ENCODE peak calls at places on chromosome 11, in six cellular contexts. One of them, this sample, is unnamed. For H3K4me1, the result is how much of the 10 kb centered on the place peaks cover.

GRCh38 chr11:499201-500076 is 7.6 kb downstream of the RNH1 start:
- DNase-seq in fibroblast of lung: no peak
- DNase-seq in MM.1S: no peak
- DNase-seq in neural progenitor cell: no peak
- DNase-seq in trophoblast cell: no peak
- DNase-seq in tibial artery: no peak
- DNase-seq in this sample: peak

GRCh38 chr11:843818-844692 is 1.4 kb downstream of the TSPAN4 start:
- DNase-seq in fibroblast of lung: peak
- DNase-seq in MM.1S: no peak
- DNase-seq in neural progenitor cell: peak
- DNase-seq in trophoblast cell: peak
- DNase-seq in tibial artery: peak
- DNase-seq in this sample: peak

GRCh38 chr11:88293931-88294330 is 43.6 kb downstream of the CTSC start:
- DNase-seq in fibroblast of lung: peak
- DNase-seq in MM.1S: no peak
- DNase-seq in neural progenitor cell: no peak
- DNase-seq in trophoblast cell: no peak
- DNase-seq in tibial artery: no peak
- DNase-seq in this sample: no peak

GRCh38 chr11:111624602-111625001 is 22.4 kb downstream of the SIK2 start:
- DNase-seq in fibroblast of lung: no peak
- DNase-seq in MM.1S: no peak
- DNase-seq in neural progenitor cell: no peak
- DNase-seq in trophoblast cell: peak
- DNase-seq in tibial artery: no peak
- DNase-seq in this sample: no peak

GRCh38 chr11:46119352-46120216 is 1.7 kb downstream of the PHF21A start:
- DNase-seq in fibroblast of lung: peak
- DNase-seq in MM.1S: peak
- DNase-seq in neural progenitor cell: peak
- DNase-seq in trophoblast cell: peak
- DNase-seq in tibial artery: peak
- DNase-seq in this sample: peak

GRCh38 chr11:1528710-1529109 is 42.1 kb upstream of the MOB2 start:
- DNase-seq in fibroblast of lung: no peak
- DNase-seq in MM.1S: no peak
- DNase-seq in neural progenitor cell: no peak
- DNase-seq in trophoblast cell: no peak
- DNase-seq in tibial artery: no peak
- DNase-seq in this sample: no peak

GRCh38 chr11:95360382-95360781 is 129.4 kb upstream of the SESN3 start:
- DNase-seq in fibroblast of lung: no peak
- DNase-seq in MM.1S: no peak
- DNase-seq in neural progenitor cell: no peak
- DNase-seq in trophoblast cell: no peak
- DNase-seq in tibial artery: no peak
- DNase-seq in this sample: no peak

GRCh38 chr11:118918128-118918685 is 7.5 kb downstream of the BCL9L start:
- DNase-seq in fibroblast of lung: peak
- DNase-seq in MM.1S: no peak
- DNase-seq in neural progenitor cell: peak
- DNase-seq in trophoblast cell: peak
- DNase-seq in tibial artery: peak
- DNase-seq in this sample: peak

GRCh38 chr11:31529189-31529588 is 19.6 kb downstream of the ELP4 start:
- DNase-seq in fibroblast of lung: no peak
- DNase-seq in MM.1S: no peak
- DNase-seq in neural progenitor cell: no peak
- DNase-seq in trophoblast cell: no peak
- DNase-seq in tibial artery: no peak
- DNase-seq in this sample: no peak

GRCh38 chr11:78207532-78208256 is 19.0 kb downstream of the USP35 start:
- DNase-seq in fibroblast of lung: no peak
- DNase-seq in MM.1S: no peak
- DNase-seq in neural progenitor cell: no peak
- DNase-seq in trophoblast cell: no peak
- DNase-seq in tibial artery: no peak
- DNase-seq in this sample: no peak

GRCh38 chr11:1452744-1453143 is 33.8 kb downstream of the MOB2 start:
- DNase-seq in fibroblast of lung: no peak
- DNase-seq in MM.1S: no peak
- DNase-seq in neural progenitor cell: no peak
- DNase-seq in trophoblast cell: no peak
- DNase-seq in tibial artery: no peak
- DNase-seq in this sample: no peak

GRCh38 chr11:86972734-86973133 is 17.5 kb upstream of the FZD4 start:
- DNase-seq in fibroblast of lung: no peak
- DNase-seq in MM.1S: no peak
- DNase-seq in neural progenitor cell: no peak
- DNase-seq in trophoblast cell: no peak
- DNase-seq in tibial artery: no peak
- DNase-seq in this sample: no peak

GRCh38 chr11:78109011-78109685 is 29.5 kb upstream of the NDUFC2 start:
- DNase-seq in fibroblast of lung: no peak
- DNase-seq in MM.1S: no peak
- DNase-seq in neural progenitor cell: peak
- DNase-seq in trophoblast cell: no peak
- DNase-seq in tibial artery: no peak
- DNase-seq in this sample: no peak

GRCh38 chr11:114384487-114384886 is 15.8 kb downstream of the C11orf71 start:
- DNase-seq in fibroblast of lung: no peak
- DNase-seq in MM.1S: no peak
- DNase-seq in neural progenitor cell: no peak
- DNase-seq in trophoblast cell: no peak
- DNase-seq in tibial artery: no peak
- DNase-seq in this sample: no peak

GRCh38 chr11:13030857-13031256 is 21.7 kb downstream of the RASSF10 start:
- DNase-seq in fibroblast of lung: no peak
- DNase-seq in MM.1S: no peak
- DNase-seq in neural progenitor cell: no peak
- DNase-seq in trophoblast cell: no peak
- DNase-seq in tibial artery: no peak
- DNase-seq in this sample: peak

GRCh38 chr11:688681-689080 is 6.3 kb downstream of the DEAF1 start:
- DNase-seq in fibroblast of lung: no peak
- DNase-seq in MM.1S: no peak
- DNase-seq in neural progenitor cell: no peak
- DNase-seq in trophoblast cell: no peak
- DNase-seq in tibial artery: no peak
- DNase-seq in this sample: no peak

GRCh38 chr11:6667733-6668374 is 12.2 kb upstream of the DCHS1 start:
- DNase-seq in fibroblast of lung: no peak
- DNase-seq in MM.1S: peak
- DNase-seq in neural progenitor cell: peak
- DNase-seq in trophoblast cell: peak
- DNase-seq in tibial artery: no peak
- DNase-seq in this sample: no peak

GRCh38 chr11:112219476-112220232 is 6.6 kb upstream of the PTS start:
- DNase-seq in fibroblast of lung: peak
- DNase-seq in MM.1S: peak
- DNase-seq in neural progenitor cell: peak
- DNase-seq in trophoblast cell: peak
- DNase-seq in tibial artery: no peak
- DNase-seq in this sample: peak

GRCh38 chr11:64007629-64008282 is 21.5 kb downstream of the OTUB1 start:
- DNase-seq in fibroblast of lung: no peak
- DNase-seq in MM.1S: no peak
- DNase-seq in neural progenitor cell: peak
- DNase-seq in trophoblast cell: peak
- DNase-seq in tibial artery: peak
- DNase-seq in this sample: peak

GRCh38 chr11:112132737-112133136 is 31.2 kb downstream of the IL18 start:
- DNase-seq in fibroblast of lung: no peak
- DNase-seq in MM.1S: peak
- DNase-seq in neural progenitor cell: no peak
- DNase-seq in trophoblast cell: no peak
- DNase-seq in tibial artery: no peak
- DNase-seq in this sample: no peak

GRCh38 chr11:45322111-45322705 is 36.1 kb upstream of the SYT13 start:
- DNase-seq in fibroblast of lung: no peak
- DNase-seq in MM.1S: no peak
- DNase-seq in neural progenitor cell: no peak
- DNase-seq in trophoblast cell: no peak
- DNase-seq in tibial artery: peak
- DNase-seq in this sample: no peak

GRCh38 chr11:38766796-38767195 is 2168.8 kb upstream of the RAG2 start:
- DNase-seq in fibroblast of lung: no peak
- DNase-seq in MM.1S: no peak
- DNase-seq in neural progenitor cell: no peak
- DNase-seq in trophoblast cell: no peak
- DNase-seq in tibial artery: no peak
- DNase-seq in this sample: no peak

GRCh38 chr11:12258451-12258850 is 118.9 kb upstream of the PARVA start:
- DNase-seq in fibroblast of lung: peak
- DNase-seq in MM.1S: no peak
- DNase-seq in neural progenitor cell: no peak
- DNase-seq in trophoblast cell: peak
- DNase-seq in tibial artery: no peak
- DNase-seq in this sample: no peak

GRCh38 chr11:19985106-19985505 is 175.2 kb downstream of the DBX1 start:
- DNase-seq in fibroblast of lung: peak
- DNase-seq in MM.1S: no peak
- DNase-seq in neural progenitor cell: no peak
- DNase-seq in trophoblast cell: no peak
- DNase-seq in tibial artery: no peak
- DNase-seq in this sample: no peak

GRCh38 chr11:45079943-45080719 is 66.3 kb upstream of the PRDM11 start:
- DNase-seq in fibroblast of lung: no peak
- DNase-seq in MM.1S: peak
- DNase-seq in neural progenitor cell: no peak
- DNase-seq in trophoblast cell: no peak
- DNase-seq in tibial artery: no peak
- DNase-seq in this sample: no peak

GRCh38 chr11:5367461-5368074 is 16.0 kb upstream of the OR51M1 start:
- DNase-seq in fibroblast of lung: peak
- DNase-seq in MM.1S: peak
- DNase-seq in neural progenitor cell: no peak
- DNase-seq in trophoblast cell: peak
- DNase-seq in tibial artery: no peak
- DNase-seq in this sample: no peak

GRCh38 chr11:61516675-61517516 is 8.3 kb downstream of the LRRC10B start:
- DNase-seq in fibroblast of lung: peak
- DNase-seq in MM.1S: peak
- DNase-seq in neural progenitor cell: peak
- DNase-seq in trophoblast cell: peak
- DNase-seq in tibial artery: no peak
- DNase-seq in this sample: no peak

GRCh38 chr11:61518032-61518795 is 9.7 kb downstream of the LRRC10B start:
- DNase-seq in fibroblast of lung: no peak
- DNase-seq in MM.1S: no peak
- DNase-seq in neural progenitor cell: no peak
- DNase-seq in trophoblast cell: no peak
- DNase-seq in tibial artery: no peak
- DNase-seq in this sample: no peak

GRCh38 chr11:61515686-61516085 is 7.1 kb downstream of the LRRC10B start:
- DNase-seq in fibroblast of lung: no peak
- DNase-seq in MM.1S: no peak
- DNase-seq in neural progenitor cell: no peak
- DNase-seq in trophoblast cell: no peak
- DNase-seq in tibial artery: no peak
- DNase-seq in this sample: no peak

GRCh38 chr11:61514050-61514917 is 5.7 kb downstream of the LRRC10B start:
- DNase-seq in fibroblast of lung: no peak
- DNase-seq in MM.1S: no peak
- DNase-seq in neural progenitor cell: peak
- DNase-seq in trophoblast cell: peak
- DNase-seq in tibial artery: no peak
- DNase-seq in this sample: no peak

GRCh38 chr11:61516191-61516590 is 7.6 kb downstream of the LRRC10B start:
- DNase-seq in fibroblast of lung: no peak
- DNase-seq in MM.1S: no peak
- DNase-seq in neural progenitor cell: peak
- DNase-seq in trophoblast cell: no peak
- DNase-seq in tibial artery: no peak
- DNase-seq in this sample: no peak
- H3K4me3 ChIP-seq in fibroblast of lung: no peak
- H3K4me3 ChIP-seq in MM.1S: peak
- H3K4me3 ChIP-seq in neural progenitor cell: no peak
- H3K4me3 ChIP-seq in trophoblast cell: no peak
- H3K4me3 ChIP-seq in tibial artery: peak
- H3K4me3 ChIP-seq in this sample: no peak

DNA sequence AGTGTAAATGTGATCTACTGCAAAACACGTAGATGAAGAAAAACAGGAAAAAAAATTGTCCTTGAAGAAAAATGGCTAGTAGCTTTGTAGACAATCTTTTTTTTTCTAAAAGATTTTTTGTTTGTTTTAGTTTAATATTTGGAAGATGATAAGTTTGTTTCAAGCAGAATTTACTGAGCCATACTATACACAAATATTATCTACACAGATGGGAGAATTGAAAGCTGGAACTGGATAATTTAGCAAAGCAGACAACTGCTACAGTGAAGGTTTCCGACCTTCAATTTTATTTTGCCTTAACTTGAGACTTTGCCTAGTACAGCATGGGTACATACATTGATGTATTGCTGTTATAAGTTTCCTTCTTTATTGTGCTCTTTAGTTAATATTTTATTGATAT is 313.0 kb upstream of the PDGFD start:
- DNase-seq in fibroblast of lung: no peak
- DNase-seq in MM.1S: no peak
- DNase-seq in neural progenitor cell: no peak
- DNase-seq in trophoblast cell: no peak
- DNase-seq in tibial artery: no peak
- DNase-seq in this sample: no peak
- H3K27ac ChIP-seq in fibroblast of lung: no peak
- H3K27ac ChIP-seq in MM.1S: no peak
- H3K27ac ChIP-seq in neural progenitor cell: no peak
- H3K27ac ChIP-seq in trophoblast cell: no peak
- H3K27ac ChIP-seq in tibial artery: no peak
- H3K27ac ChIP-seq in this sample: no peak

GRCh38 chr11:3157381-3158130 is 7.6 kb downstream of the OSBPL5 start:
- DNase-seq in fibroblast of lung: peak
- DNase-seq in MM.1S: no peak
- DNase-seq in neural progenitor cell: no peak
- DNase-seq in trophoblast cell: no peak
- DNase-seq in tibial artery: peak
- DNase-seq in this sample: no peak
- H3K4me1 ChIP-seq in fibroblast of lung: half or more
- H3K4me1 ChIP-seq in MM.1S: under half
- H3K4me1 ChIP-seq in neural progenitor cell: under half
- H3K4me1 ChIP-seq in trophoblast cell: half or more
- H3K4me1 ChIP-seq in tibial artery: under half
- H3K4me1 ChIP-seq in this sample: half or more

DNA sequence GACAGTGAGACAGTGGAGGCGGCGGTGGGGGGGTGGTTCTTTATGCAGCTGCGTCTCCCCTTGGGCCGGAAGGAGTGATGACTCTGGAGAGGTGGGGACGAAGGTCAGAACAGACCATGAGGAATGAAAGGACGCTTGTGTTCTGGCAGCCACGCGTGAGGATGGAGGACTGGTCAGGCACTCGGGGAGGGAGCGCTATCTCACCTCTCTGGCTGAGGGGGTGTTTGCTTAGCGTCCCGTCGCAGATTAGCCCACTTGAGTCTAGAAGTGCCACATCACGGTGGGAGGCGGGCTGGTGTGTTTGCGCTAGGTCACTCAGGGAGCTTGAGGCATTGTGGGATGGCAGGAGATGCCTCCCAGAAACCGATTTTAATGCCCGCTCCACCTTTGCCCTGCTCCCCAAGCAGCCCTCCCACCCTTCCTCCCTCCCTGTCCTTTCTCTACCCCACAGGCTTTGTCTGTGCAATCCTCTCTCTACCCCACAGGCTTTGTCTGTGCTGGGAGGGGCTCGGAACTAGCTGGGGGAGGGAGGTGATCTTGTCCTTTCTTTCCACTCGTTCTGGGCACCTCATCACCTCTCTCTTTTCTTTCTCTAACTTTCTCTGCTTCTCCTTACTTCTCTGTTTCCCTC is 97.8 kb downstream of the PKNOX2 start:
- DNase-seq in fibroblast of lung: peak
- DNase-seq in MM.1S: no peak
- DNase-seq in neural progenitor cell: peak
- DNase-seq in trophoblast cell: no peak
- DNase-seq in tibial artery: no peak
- DNase-seq in this sample: no peak
- H3K4me3 ChIP-seq in fibroblast of lung: no peak
- H3K4me3 ChIP-seq in MM.1S: no peak
- H3K4me3 ChIP-seq in neural progenitor cell: peak
- H3K4me3 ChIP-seq in trophoblast cell: no peak
- H3K4me3 ChIP-seq in tibial artery: no peak
- H3K4me3 ChIP-seq in this sample: no peak